ENCODE peak calls at places on chromosomes 4 and X, in nine cellular contexts. One of them, this sample, is unnamed.

GRCh38 chrX:154478728-154479622 is at the start of gene LAGE3:
- DNase-seq in ELR: peak; percentile 90
- DNase-seq in COR-L47: peak; percentile 79
- DNase-seq in HuH-7: peak; percentile 85
- DNase-seq in anterior cingulate cortex: peak; percentile 87
- DNase-seq in upper lobe of right lung: peak; percentile 96
- DNase-seq in kidney tubule cell: peak; percentile 88
- DNase-seq in RWPE2: peak; percentile 84
- DNase-seq in activated T-helper 1 cell treated with anti-CD3 and anti-CD28 coated beads, Interleukin-12 subunit alpha, Interleukin-12 subunit beta, Interleukin-2, Interleukin-4 antibody, amounts not matched to agents 30 ng/mL and 10 ng/mL and 1 ng/mL, durations not matched to agents 14 hours and 24 hours and 36 hours: peak; percentile 93
- DNase-seq in this sample: peak; percentile 96

GRCh38 chr4:134777626-134778025 is 576.0 kb upstream of the PABPC4L start:
- DNase-seq in ELR: peak; percentile 25
- DNase-seq in COR-L47: peak; percentile 57
- DNase-seq in HuH-7: no peak
- DNase-seq in anterior cingulate cortex: no peak
- DNase-seq in upper lobe of right lung: no peak
- DNase-seq in kidney tubule cell: peak; percentile 43
- DNase-seq in RWPE2: no peak
- DNase-seq in activated T-helper 1 cell treated with anti-CD3 and anti-CD28 coated beads, Interleukin-12 subunit alpha, Interleukin-12 subunit beta, Interleukin-2, Interleukin-4 antibody, amounts not matched to agents 30 ng/mL and 10 ng/mL and 1 ng/mL, durations not matched to agents 14 hours and 24 hours and 36 hours: no peak
- DNase-seq in this sample: no peak

GRCh38 chrX:150983526-150984163 is 510 bp downstream of the HMGB3 start:
- DNase-seq in ELR: no peak
- DNase-seq in COR-L47: no peak
- DNase-seq in HuH-7: no peak
- DNase-seq in anterior cingulate cortex: peak; percentile 27
- DNase-seq in upper lobe of right lung: no peak
- DNase-seq in kidney tubule cell: no peak
- DNase-seq in RWPE2: no peak
- DNase-seq in activated T-helper 1 cell treated with anti-CD3 and anti-CD28 coated beads, Interleukin-12 subunit alpha, Interleukin-12 subunit beta, Interleukin-2, Interleukin-4 antibody, amounts not matched to agents 30 ng/mL and 10 ng/mL and 1 ng/mL, durations not matched to agents 14 hours and 24 hours and 36 hours: peak; percentile 0
- DNase-seq in this sample: peak; percentile 44

GRCh38 chrX:108297290-108297689 is 140.9 kb downstream of the COL4A6 start:
- DNase-seq in ELR: peak; percentile 22
- DNase-seq in COR-L47: no peak
- DNase-seq in HuH-7: no peak
- DNase-seq in anterior cingulate cortex: no peak
- DNase-seq in upper lobe of right lung: no peak
- DNase-seq in kidney tubule cell: no peak
- DNase-seq in RWPE2: no peak
- DNase-seq in activated T-helper 1 cell treated with anti-CD3 and anti-CD28 coated beads, Interleukin-12 subunit alpha, Interleukin-12 subunit beta, Interleukin-2, Interleukin-4 antibody, amounts not matched to agents 30 ng/mL and 10 ng/mL and 1 ng/mL, durations not matched to agents 14 hours and 24 hours and 36 hours: no peak
- DNase-seq in this sample: no peak

GRCh38 chrX:108139303-108139702 is 47.7 kb downstream of the ATG4A start:
- DNase-seq in ELR: peak; percentile 31
- DNase-seq in COR-L47: no peak
- DNase-seq in HuH-7: peak; percentile 26
- DNase-seq in anterior cingulate cortex: no peak
- DNase-seq in upper lobe of right lung: no peak
- DNase-seq in kidney tubule cell: peak; percentile 1
- DNase-seq in RWPE2: no peak
- DNase-seq in activated T-helper 1 cell treated with anti-CD3 and anti-CD28 coated beads, Interleukin-12 subunit alpha, Interleukin-12 subunit beta, Interleukin-2, Interleukin-4 antibody, amounts not matched to agents 30 ng/mL and 10 ng/mL and 1 ng/mL, durations not matched to agents 14 hours and 24 hours and 36 hours: no peak
- DNase-seq in this sample: no peak

GRCh38 chrX:10286195-10286594 is 129.4 kb downstream of the CLCN4 start:
- DNase-seq in ELR: no peak
- DNase-seq in COR-L47: no peak
- DNase-seq in HuH-7: no peak
- DNase-seq in anterior cingulate cortex: no peak
- DNase-seq in upper lobe of right lung: no peak
- DNase-seq in kidney tubule cell: no peak
- DNase-seq in RWPE2: no peak
- DNase-seq in activated T-helper 1 cell treated with anti-CD3 and anti-CD28 coated beads, Interleukin-12 subunit alpha, Interleukin-12 subunit beta, Interleukin-2, Interleukin-4 antibody, amounts not matched to agents 30 ng/mL and 10 ng/mL and 1 ng/mL, durations not matched to agents 14 hours and 24 hours and 36 hours: no peak
- DNase-seq in this sample: no peak

GRCh38 chr4:141815646-141816045 is 179.3 kb downstream of the IL15 start:
- DNase-seq in ELR: no peak
- DNase-seq in COR-L47: no peak
- DNase-seq in HuH-7: no peak
- DNase-seq in anterior cingulate cortex: no peak
- DNase-seq in upper lobe of right lung: no peak
- DNase-seq in kidney tubule cell: no peak
- DNase-seq in RWPE2: no peak
- DNase-seq in activated T-helper 1 cell treated with anti-CD3 and anti-CD28 coated beads, Interleukin-12 subunit alpha, Interleukin-12 subunit beta, Interleukin-2, Interleukin-4 antibody, amounts not matched to agents 30 ng/mL and 10 ng/mL and 1 ng/mL, durations not matched to agents 14 hours and 24 hours and 36 hours: no peak
- DNase-seq in this sample: peak; percentile 24

GRCh38 chr4:137536789-137537561 is 4.7 kb upstream of the PCDH18 start:
- DNase-seq in ELR: no peak
- DNase-seq in COR-L47: no peak
- DNase-seq in HuH-7: no peak
- DNase-seq in anterior cingulate cortex: no peak
- DNase-seq in upper lobe of right lung: no peak
- DNase-seq in kidney tubule cell: no peak
- DNase-seq in RWPE2: no peak
- DNase-seq in activated T-helper 1 cell treated with anti-CD3 and anti-CD28 coated beads, Interleukin-12 subunit alpha, Interleukin-12 subunit beta, Interleukin-2, Interleukin-4 antibody, amounts not matched to agents 30 ng/mL and 10 ng/mL and 1 ng/mL, durations not matched to agents 14 hours and 24 hours and 36 hours: no peak
- DNase-seq in this sample: no peak

GRCh38 chrX:149939271-149940014 is 1.2 kb upstream of the EOLA2 start:
- DNase-seq in ELR: peak; percentile 90
- DNase-seq in COR-L47: peak; percentile 91
- DNase-seq in HuH-7: peak; percentile 60
- DNase-seq in anterior cingulate cortex: peak; percentile 89
- DNase-seq in upper lobe of right lung: peak; percentile 97
- DNase-seq in kidney tubule cell: peak; percentile 89
- DNase-seq in RWPE2: peak; percentile 91
- DNase-seq in activated T-helper 1 cell treated with anti-CD3 and anti-CD28 coated beads, Interleukin-12 subunit alpha, Interleukin-12 subunit beta, Interleukin-2, Interleukin-4 antibody, amounts not matched to agents 30 ng/mL and 10 ng/mL and 1 ng/mL, durations not matched to agents 14 hours and 24 hours and 36 hours: peak; percentile 85
- DNase-seq in this sample: peak; percentile 97

GRCh38 chr4:152342293-152342692 is 193.6 kb downstream of the FBXW7 start:
- DNase-seq in ELR: peak; percentile 49
- DNase-seq in COR-L47: no peak
- DNase-seq in HuH-7: no peak
- DNase-seq in anterior cingulate cortex: no peak
- DNase-seq in upper lobe of right lung: no peak
- DNase-seq in kidney tubule cell: peak; percentile 65
- DNase-seq in RWPE2: no peak
- DNase-seq in activated T-helper 1 cell treated with anti-CD3 and anti-CD28 coated beads, Interleukin-12 subunit alpha, Interleukin-12 subunit beta, Interleukin-2, Interleukin-4 antibody, amounts not matched to agents 30 ng/mL and 10 ng/mL and 1 ng/mL, durations not matched to agents 14 hours and 24 hours and 36 hours: no peak
- DNase-seq in this sample: no peak

GRCh38 chr4:158722291-158722916 is 792 bp downstream of the PPID start:
- DNase-seq in ELR: peak; percentile 37
- DNase-seq in COR-L47: peak; percentile 15
- DNase-seq in HuH-7: peak; percentile 23
- DNase-seq in anterior cingulate cortex: peak; percentile 1
- DNase-seq in upper lobe of right lung: no peak
- DNase-seq in kidney tubule cell: peak; percentile 63
- DNase-seq in RWPE2: no peak
- DNase-seq in activated T-helper 1 cell treated with anti-CD3 and anti-CD28 coated beads, Interleukin-12 subunit alpha, Interleukin-12 subunit beta, Interleukin-2, Interleukin-4 antibody, amounts not matched to agents 30 ng/mL and 10 ng/mL and 1 ng/mL, durations not matched to agents 14 hours and 24 hours and 36 hours: no peak
- DNase-seq in this sample: no peak

GRCh38 chr4:74018771-74019170 is 19.7 kb downstream of the CXCL3 start:
- DNase-seq in ELR: peak; percentile 42
- DNase-seq in COR-L47: no peak
- DNase-seq in HuH-7: no peak
- DNase-seq in anterior cingulate cortex: no peak
- DNase-seq in upper lobe of right lung: no peak
- DNase-seq in kidney tubule cell: no peak
- DNase-seq in RWPE2: no peak
- DNase-seq in activated T-helper 1 cell treated with anti-CD3 and anti-CD28 coated beads, Interleukin-12 subunit alpha, Interleukin-12 subunit beta, Interleukin-2, Interleukin-4 antibody, amounts not matched to agents 30 ng/mL and 10 ng/mL and 1 ng/mL, durations not matched to agents 14 hours and 24 hours and 36 hours: no peak
- DNase-seq in this sample: no peak

GRCh38 chr4:61555789-61556188 is 355.7 kb downstream of the ADGRL3 start:
- DNase-seq in ELR: peak; percentile 16
- DNase-seq in COR-L47: no peak
- DNase-seq in HuH-7: no peak
- DNase-seq in anterior cingulate cortex: no peak
- DNase-seq in upper lobe of right lung: no peak
- DNase-seq in kidney tubule cell: peak; percentile 36
- DNase-seq in RWPE2: no peak
- DNase-seq in activated T-helper 1 cell treated with anti-CD3 and anti-CD28 coated beads, Interleukin-12 subunit alpha, Interleukin-12 subunit beta, Interleukin-2, Interleukin-4 antibody, amounts not matched to agents 30 ng/mL and 10 ng/mL and 1 ng/mL, durations not matched to agents 14 hours and 24 hours and 36 hours: no peak
- DNase-seq in this sample: no peak

GRCh38 chr4:1477045-1477905 is 71.0 kb upstream of the NKX1-1 start:
- DNase-seq in ELR: no peak
- DNase-seq in COR-L47: no peak
- DNase-seq in HuH-7: no peak
- DNase-seq in anterior cingulate cortex: no peak
- DNase-seq in upper lobe of right lung: peak; percentile 48
- DNase-seq in kidney tubule cell: no peak
- DNase-seq in RWPE2: peak; percentile 33
- DNase-seq in activated T-helper 1 cell treated with anti-CD3 and anti-CD28 coated beads, Interleukin-12 subunit alpha, Interleukin-12 subunit beta, Interleukin-2, Interleukin-4 antibody, amounts not matched to agents 30 ng/mL and 10 ng/mL and 1 ng/mL, durations not matched to agents 14 hours and 24 hours and 36 hours: no peak
- DNase-seq in this sample: peak; percentile 73

GRCh38 chr4:151678048-151678853 is 82.6 kb downstream of the GATB start:
- DNase-seq in ELR: no peak
- DNase-seq in COR-L47: peak; percentile 5
- DNase-seq in HuH-7: no peak
- DNase-seq in anterior cingulate cortex: no peak
- DNase-seq in upper lobe of right lung: no peak
- DNase-seq in kidney tubule cell: no peak
- DNase-seq in RWPE2: no peak
- DNase-seq in activated T-helper 1 cell treated with anti-CD3 and anti-CD28 coated beads, Interleukin-12 subunit alpha, Interleukin-12 subunit beta, Interleukin-2, Interleukin-4 antibody, amounts not matched to agents 30 ng/mL and 10 ng/mL and 1 ng/mL, durations not matched to agents 14 hours and 24 hours and 36 hours: no peak
- DNase-seq in this sample: no peak

GRCh38 chr4:114599231-114600065 is 841 bp downstream of the UGT8 start:
- DNase-seq in ELR: no peak
- DNase-seq in COR-L47: peak; percentile 49
- DNase-seq in HuH-7: peak; percentile 10
- DNase-seq in anterior cingulate cortex: no peak
- DNase-seq in upper lobe of right lung: peak; percentile 68
- DNase-seq in kidney tubule cell: peak; percentile 50
- DNase-seq in RWPE2: no peak
- DNase-seq in activated T-helper 1 cell treated with anti-CD3 and anti-CD28 coated beads, Interleukin-12 subunit alpha, Interleukin-12 subunit beta, Interleukin-2, Interleukin-4 antibody, amounts not matched to agents 30 ng/mL and 10 ng/mL and 1 ng/mL, durations not matched to agents 14 hours and 24 hours and 36 hours: no peak
- DNase-seq in this sample: no peak

GRCh38 chr4:127364911-127365310 is 267.8 kb upstream of the INTU start:
- DNase-seq in ELR: no peak
- DNase-seq in COR-L47: no peak
- DNase-seq in HuH-7: no peak
- DNase-seq in anterior cingulate cortex: no peak
- DNase-seq in upper lobe of right lung: no peak
- DNase-seq in kidney tubule cell: peak; percentile 59
- DNase-seq in RWPE2: no peak
- DNase-seq in activated T-helper 1 cell treated with anti-CD3 and anti-CD28 coated beads, Interleukin-12 subunit alpha, Interleukin-12 subunit beta, Interleukin-2, Interleukin-4 antibody, amounts not matched to agents 30 ng/mL and 10 ng/mL and 1 ng/mL, durations not matched to agents 14 hours and 24 hours and 36 hours: no peak
- DNase-seq in this sample: no peak

GRCh38 chrX:132489256-132490085 is 633 bp upstream of the MBNL3 start:
- DNase-seq in ELR: peak; percentile 19
- DNase-seq in COR-L47: peak; percentile 62
- DNase-seq in HuH-7: peak; percentile 58
- DNase-seq in anterior cingulate cortex: peak; percentile 23
- DNase-seq in upper lobe of right lung: peak; percentile 91
- DNase-seq in kidney tubule cell: peak; percentile 49
- DNase-seq in RWPE2: peak; percentile 47
- DNase-seq in activated T-helper 1 cell treated with anti-CD3 and anti-CD28 coated beads, Interleukin-12 subunit alpha, Interleukin-12 subunit beta, Interleukin-2, Interleukin-4 antibody, amounts not matched to agents 30 ng/mL and 10 ng/mL and 1 ng/mL, durations not matched to agents 14 hours and 24 hours and 36 hours: peak; percentile 21
- DNase-seq in this sample: peak; percentile 92

GRCh38 chr4:2255501-2256155 is 6.3 kb downstream of the MXD4 start:
- DNase-seq in ELR: no peak
- DNase-seq in COR-L47: no peak
- DNase-seq in HuH-7: no peak
- DNase-seq in anterior cingulate cortex: no peak
- DNase-seq in upper lobe of right lung: peak; percentile 67
- DNase-seq in kidney tubule cell: no peak
- DNase-seq in RWPE2: no peak
- DNase-seq in activated T-helper 1 cell treated with anti-CD3 and anti-CD28 coated beads, Interleukin-12 subunit alpha, Interleukin-12 subunit beta, Interleukin-2, Interleukin-4 antibody, amounts not matched to agents 30 ng/mL and 10 ng/mL and 1 ng/mL, durations not matched to agents 14 hours and 24 hours and 36 hours: no peak
- DNase-seq in this sample: no peak

GRCh38 chrX:56764975-56765791 is 36.1 kb downstream of the NBDY start:
- DNase-seq in ELR: no peak
- DNase-seq in COR-L47: no peak
- DNase-seq in HuH-7: no peak
- DNase-seq in anterior cingulate cortex: no peak
- DNase-seq in upper lobe of right lung: peak; percentile 13
- DNase-seq in kidney tubule cell: no peak
- DNase-seq in RWPE2: no peak
- DNase-seq in activated T-helper 1 cell treated with anti-CD3 and anti-CD28 coated beads, Interleukin-12 subunit alpha, Interleukin-12 subunit beta, Interleukin-2, Interleukin-4 antibody, amounts not matched to agents 30 ng/mL and 10 ng/mL and 1 ng/mL, durations not matched to agents 14 hours and 24 hours and 36 hours: no peak
- DNase-seq in this sample: peak; percentile 35

GRCh38 chr4:141432000-141432712 is 204.2 kb upstream of the IL15 start:
- DNase-seq in ELR: peak; percentile 11
- DNase-seq in COR-L47: no peak
- DNase-seq in HuH-7: no peak
- DNase-seq in anterior cingulate cortex: no peak
- DNase-seq in upper lobe of right lung: no peak
- DNase-seq in kidney tubule cell: peak; percentile 26
- DNase-seq in RWPE2: no peak
- DNase-seq in activated T-helper 1 cell treated with anti-CD3 and anti-CD28 coated beads, Interleukin-12 subunit alpha, Interleukin-12 subunit beta, Interleukin-2, Interleukin-4 antibody, amounts not matched to agents 30 ng/mL and 10 ng/mL and 1 ng/mL, durations not matched to agents 14 hours and 24 hours and 36 hours: no peak
- DNase-seq in this sample: no peak

GRCh38 chr4:168825975-168826374 is 184.1 kb downstream of the CBR4 start:
- DNase-seq in ELR: peak; percentile 19
- DNase-seq in COR-L47: no peak
- DNase-seq in HuH-7: no peak
- DNase-seq in anterior cingulate cortex: no peak
- DNase-seq in upper lobe of right lung: no peak
- DNase-seq in kidney tubule cell: no peak
- DNase-seq in RWPE2: no peak
- DNase-seq in activated T-helper 1 cell treated with anti-CD3 and anti-CD28 coated beads, Interleukin-12 subunit alpha, Interleukin-12 subunit beta, Interleukin-2, Interleukin-4 antibody, amounts not matched to agents 30 ng/mL and 10 ng/mL and 1 ng/mL, durations not matched to agents 14 hours and 24 hours and 36 hours: no peak
- DNase-seq in this sample: no peak

GRCh38 chr4:68673143-68673542 is 2.7 kb upstream of the UGT2B15 start:
- DNase-seq in ELR: no peak
- DNase-seq in COR-L47: no peak
- DNase-seq in HuH-7: no peak
- DNase-seq in anterior cingulate cortex: no peak
- DNase-seq in upper lobe of right lung: no peak
- DNase-seq in kidney tubule cell: no peak
- DNase-seq in RWPE2: no peak
- DNase-seq in activated T-helper 1 cell treated with anti-CD3 and anti-CD28 coated beads, Interleukin-12 subunit alpha, Interleukin-12 subunit beta, Interleukin-2, Interleukin-4 antibody, amounts not matched to agents 30 ng/mL and 10 ng/mL and 1 ng/mL, durations not matched to agents 14 hours and 24 hours and 36 hours: no peak
- DNase-seq in this sample: no peak

GRCh38 chr4:183906736-183907651 is 1.9 kb downstream of the STOX2 start:
- DNase-seq in ELR: no peak
- DNase-seq in COR-L47: peak; percentile 52
- DNase-seq in HuH-7: peak; percentile 6
- DNase-seq in anterior cingulate cortex: peak; percentile 65
- DNase-seq in upper lobe of right lung: peak; percentile 63
- DNase-seq in kidney tubule cell: no peak
- DNase-seq in RWPE2: no peak
- DNase-seq in activated T-helper 1 cell treated with anti-CD3 and anti-CD28 coated beads, Interleukin-12 subunit alpha, Interleukin-12 subunit beta, Interleukin-2, Interleukin-4 antibody, amounts not matched to agents 30 ng/mL and 10 ng/mL and 1 ng/mL, durations not matched to agents 14 hours and 24 hours and 36 hours: no peak
- DNase-seq in this sample: no peak

GRCh38 chr4:111632752-111633151 is 512.5 kb upstream of the FAM241A start:
- DNase-seq in ELR: peak; percentile 60
- DNase-seq in COR-L47: no peak
- DNase-seq in HuH-7: no peak
- DNase-seq in anterior cingulate cortex: no peak
- DNase-seq in upper lobe of right lung: no peak
- DNase-seq in kidney tubule cell: no peak
- DNase-seq in RWPE2: no peak
- DNase-seq in activated T-helper 1 cell treated with anti-CD3 and anti-CD28 coated beads, Interleukin-12 subunit alpha, Interleukin-12 subunit beta, Interleukin-2, Interleukin-4 antibody, amounts not matched to agents 30 ng/mL and 10 ng/mL and 1 ng/mL, durations not matched to agents 14 hours and 24 hours and 36 hours: no peak
- DNase-seq in this sample: no peak